ENCODE peak calls at places on chromosome 7, in six cellular contexts. One of them, this sample, is unnamed.

GRCh38 chr7:51246258-51247245 is 70.1 kb downstream of the COBL start:
- DNase-seq in GM06990: no peak
- DNase-seq in brain microvascular endothelial cell: no peak
- DNase-seq in fibroblast of lung: no peak
- DNase-seq in neural progenitor cell: no peak
- DNase-seq in CD8-positive, alpha-beta T cell: no peak
- DNase-seq in this sample: no peak

GRCh38 chr7:142384508-142384922 is 126.7 kb upstream of the PRSS58 start:
- DNase-seq in brain microvascular endothelial cell: no peak
- DNase-seq in fibroblast of lung: peak; percentile 85
- DNase-seq in GM06990: no peak
- DNase-seq in CD8-positive, alpha-beta T cell: peak; percentile 11
- DNase-seq in neural progenitor cell: no peak
- DNase-seq in this sample: no peak

GRCh38 chr7:39434012-39434411 is 132.2 kb upstream of the YAE1 start:
- DNase-seq in GM06990: no peak
- DNase-seq in brain microvascular endothelial cell: no peak
- DNase-seq in neural progenitor cell: peak; percentile 17
- DNase-seq in CD8-positive, alpha-beta T cell: no peak
- DNase-seq in fibroblast of lung: no peak
- DNase-seq in this sample: no peak

GRCh38 chr7:81457858-81458522 is 311.9 kb downstream of the HGF start:
- DNase-seq in GM06990: no peak
- DNase-seq in fibroblast of lung: peak; percentile 52
- DNase-seq in CD8-positive, alpha-beta T cell: no peak
- DNase-seq in brain microvascular endothelial cell: no peak
- DNase-seq in neural progenitor cell: no peak
- DNase-seq in this sample: no peak

GRCh38 chr7:77327932-77328628 is 88.1 kb downstream of the GSAP start:
- DNase-seq in GM06990: no peak
- DNase-seq in neural progenitor cell: no peak
- DNase-seq in CD8-positive, alpha-beta T cell: no peak
- DNase-seq in fibroblast of lung: no peak
- DNase-seq in brain microvascular endothelial cell: no peak
- DNase-seq in this sample: no peak

GRCh38 chr7:114628362-114628761 is 213.7 kb downstream of the FOXP2 start:
- DNase-seq in CD8-positive, alpha-beta T cell: no peak
- DNase-seq in neural progenitor cell: no peak
- DNase-seq in fibroblast of lung: no peak
- DNase-seq in brain microvascular endothelial cell: no peak
- DNase-seq in GM06990: no peak
- DNase-seq in this sample: no peak

GRCh38 chr7:111438369-111439289 is 123.7 kb downstream of the IMMP2L start:
- DNase-seq in GM06990: no peak
- DNase-seq in fibroblast of lung: peak; percentile 81
- DNase-seq in neural progenitor cell: peak; percentile 5
- DNase-seq in CD8-positive, alpha-beta T cell: no peak
- DNase-seq in brain microvascular endothelial cell: peak; percentile 71
- DNase-seq in this sample: no peak

GRCh38 chr7:27142562-27143021 is 889 bp downstream of the HOXA5 start:
- DNase-seq in fibroblast of lung: no peak
- DNase-seq in CD8-positive, alpha-beta T cell: no peak
- DNase-seq in brain microvascular endothelial cell: no peak
- DNase-seq in neural progenitor cell: no peak
- DNase-seq in GM06990: no peak
- DNase-seq in this sample: no peak

GRCh38 chr7:79820387-79820786 is 314.2 kb upstream of the GNAI1 start:
- DNase-seq in neural progenitor cell: peak; percentile 43
- DNase-seq in CD8-positive, alpha-beta T cell: no peak
- DNase-seq in fibroblast of lung: peak; percentile 63
- DNase-seq in brain microvascular endothelial cell: peak; percentile 84
- DNase-seq in GM06990: no peak
- DNase-seq in this sample: peak; percentile 9

GRCh38 chr7:115679423-115679822 is 351.1 kb downstream of the TFEC start:
- DNase-seq in CD8-positive, alpha-beta T cell: no peak
- DNase-seq in brain microvascular endothelial cell: no peak
- DNase-seq in GM06990: no peak
- DNase-seq in neural progenitor cell: no peak
- DNase-seq in fibroblast of lung: no peak
- DNase-seq in this sample: no peak

GRCh38 chr7:115679976-115680375 is 350.6 kb downstream of the TFEC start:
- DNase-seq in GM06990: no peak
- DNase-seq in neural progenitor cell: peak; percentile 72
- DNase-seq in CD8-positive, alpha-beta T cell: no peak
- DNase-seq in brain microvascular endothelial cell: peak; percentile 49
- DNase-seq in fibroblast of lung: peak; percentile 44
- DNase-seq in this sample: peak; percentile 5

GRCh38 chr7:115678049-115678982 is 352.2 kb downstream of the TFEC start:
- DNase-seq in neural progenitor cell: no peak
- DNase-seq in brain microvascular endothelial cell: peak; percentile 12
- DNase-seq in GM06990: no peak
- DNase-seq in CD8-positive, alpha-beta T cell: no peak
- DNase-seq in fibroblast of lung: peak; percentile 25
- DNase-seq in this sample: no peak

GRCh38 chr7:115676080-115676479 is 354.5 kb downstream of the TFEC start:
- DNase-seq in GM06990: no peak
- DNase-seq in brain microvascular endothelial cell: peak; percentile 56
- DNase-seq in neural progenitor cell: peak; percentile 40
- DNase-seq in CD8-positive, alpha-beta T cell: no peak
- DNase-seq in fibroblast of lung: peak; percentile 48
- DNase-seq in this sample: peak; percentile 3

DNA sequence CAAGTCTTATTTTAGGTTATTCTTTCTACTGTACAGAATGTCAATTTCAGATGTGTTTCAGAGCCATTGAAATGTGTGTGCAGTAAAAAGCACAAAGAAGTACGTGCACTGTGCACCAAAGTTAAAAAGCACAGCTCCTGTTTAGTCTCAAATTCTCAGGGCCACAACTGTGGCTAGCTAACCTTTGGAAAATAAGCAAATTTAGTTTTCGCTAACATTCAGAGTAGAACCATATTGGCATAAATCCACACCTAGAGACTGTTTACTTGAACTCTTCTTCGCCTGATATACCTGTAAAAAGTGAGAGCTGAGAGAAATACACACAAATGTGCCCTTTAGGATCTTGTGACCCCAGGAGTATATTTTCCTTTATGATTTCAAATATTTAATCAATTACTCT is 353.9 kb downstream of the TFEC start:
- DNase-seq in neural progenitor cell: no peak
- DNase-seq in brain microvascular endothelial cell: no peak
- DNase-seq in CD8-positive, alpha-beta T cell: no peak
- DNase-seq in fibroblast of lung: no peak
- DNase-seq in GM06990: no peak
- DNase-seq in this sample: no peak
- TF ChIP-seq CTCF in neural progenitor cell: no peak
- TF ChIP-seq CTCF in brain microvascular endothelial cell: no peak
- TF ChIP-seq CTCF in CD8-positive, alpha-beta T cell: no peak
- TF ChIP-seq CTCF in fibroblast of lung: no peak
- TF ChIP-seq CTCF in GM06990: no peak
- TF ChIP-seq CTCF in this sample: no peak

GRCh38 chr7:136348142-136348541 is 371.0 kb upstream of the MTPN start:
- DNase-seq in brain microvascular endothelial cell: no peak
- DNase-seq in neural progenitor cell: no peak
- DNase-seq in GM06990: no peak
- DNase-seq in CD8-positive, alpha-beta T cell: no peak
- DNase-seq in fibroblast of lung: no peak
- DNase-seq in this sample: no peak
- TF ChIP-seq CTCF in brain microvascular endothelial cell: no peak
- TF ChIP-seq CTCF in neural progenitor cell: no peak
- TF ChIP-seq CTCF in GM06990: no peak
- TF ChIP-seq CTCF in CD8-positive, alpha-beta T cell: no peak
- TF ChIP-seq CTCF in fibroblast of lung: no peak
- TF ChIP-seq CTCF in this sample: no peak

DNA sequence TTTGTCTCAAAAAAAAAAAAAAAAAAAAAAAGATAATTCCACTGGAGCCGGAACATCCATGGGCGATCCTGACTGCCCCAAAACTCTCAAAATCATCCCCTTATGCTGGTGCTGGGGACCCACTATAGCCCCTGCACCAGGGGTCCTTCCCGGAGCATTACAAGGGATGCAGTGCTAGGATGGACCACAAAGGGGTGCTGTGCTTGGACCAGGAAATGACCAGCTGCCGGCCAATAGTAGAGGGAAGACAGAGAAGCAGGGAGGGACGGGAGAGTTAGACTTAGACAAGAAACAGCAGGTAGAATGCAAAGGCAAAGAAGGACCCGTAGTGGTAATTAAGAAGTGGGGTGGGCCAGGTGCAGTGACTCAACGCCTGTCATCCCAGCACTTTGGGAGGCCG is 40.5 kb downstream of the RCC1L start:
- DNase-seq in fibroblast of lung: no peak
- DNase-seq in neural progenitor cell: peak; percentile 42
- DNase-seq in brain microvascular endothelial cell: no peak
- DNase-seq in CD8-positive, alpha-beta T cell: no peak
- DNase-seq in GM06990: no peak
- DNase-seq in this sample: peak; percentile 21
- TF ChIP-seq CTCF in fibroblast of lung: peak; percentile 16
- TF ChIP-seq CTCF in neural progenitor cell: peak; percentile 50
- TF ChIP-seq CTCF in brain microvascular endothelial cell: peak; percentile 61
- TF ChIP-seq CTCF in CD8-positive, alpha-beta T cell: no peak
- TF ChIP-seq CTCF in GM06990: peak; percentile 2
- TF ChIP-seq CTCF in this sample: peak; percentile 43

DNA sequence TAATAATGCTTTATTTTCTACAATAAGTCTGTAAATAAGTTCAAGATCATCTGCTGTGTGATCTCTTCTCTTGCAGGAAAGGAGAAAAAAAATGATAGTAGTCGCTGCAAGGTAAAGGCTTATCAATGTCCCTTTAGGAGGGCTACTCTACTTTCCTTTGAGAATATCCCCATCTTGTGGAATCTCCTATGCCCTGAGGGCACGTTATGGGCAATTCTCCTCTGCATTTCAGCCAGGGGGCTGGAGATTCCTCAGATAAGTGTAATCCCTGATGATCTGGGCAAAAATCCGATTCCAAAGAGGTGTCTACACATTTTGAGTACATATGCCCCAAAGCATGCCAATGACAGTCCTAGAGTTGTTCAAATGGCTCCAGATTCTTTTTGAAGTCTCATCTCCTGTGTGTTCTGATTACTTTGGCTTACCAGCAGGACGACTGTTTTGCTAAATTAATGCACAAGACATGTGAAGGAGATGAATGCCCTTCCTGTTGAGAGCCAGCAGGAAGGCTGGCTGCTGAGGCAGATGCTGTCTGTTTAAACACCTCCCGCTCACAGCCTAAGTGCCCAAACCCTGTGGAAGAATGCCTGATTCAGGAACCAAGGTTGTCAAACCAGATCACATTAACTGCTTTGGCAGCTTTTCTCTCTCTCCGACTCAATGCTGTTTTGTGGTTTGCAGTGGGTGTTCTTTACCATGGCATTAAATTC is 171.2 kb upstream of the COL1A2 start:
- DNase-seq in CD8-positive, alpha-beta T cell: no peak
- DNase-seq in brain microvascular endothelial cell: peak; percentile 44
- DNase-seq in GM06990: no peak
- DNase-seq in fibroblast of lung: peak; percentile 69
- DNase-seq in neural progenitor cell: peak; percentile 83
- DNase-seq in this sample: peak; percentile 17
- TF ChIP-seq CTCF in CD8-positive, alpha-beta T cell: no peak
- TF ChIP-seq CTCF in brain microvascular endothelial cell: peak; percentile 82
- TF ChIP-seq CTCF in GM06990: peak; percentile 39
- TF ChIP-seq CTCF in fibroblast of lung: peak; percentile 69
- TF ChIP-seq CTCF in neural progenitor cell: peak; percentile 59
- TF ChIP-seq CTCF in this sample: peak; percentile 39

GRCh38 chr7:44244282-44244681 is 43.5 kb downstream of the YKT6 start:
- DNase-seq in CD8-positive, alpha-beta T cell: peak; percentile 4
- DNase-seq in fibroblast of lung: no peak
- DNase-seq in GM06990: no peak
- DNase-seq in brain microvascular endothelial cell: no peak
- DNase-seq in neural progenitor cell: peak; percentile 68
- DNase-seq in this sample: peak; percentile 38
- TF ChIP-seq CTCF in CD8-positive, alpha-beta T cell: peak; percentile 27
- TF ChIP-seq CTCF in fibroblast of lung: peak; percentile 33
- TF ChIP-seq CTCF in GM06990: peak; percentile 64
- TF ChIP-seq CTCF in brain microvascular endothelial cell: peak; percentile 79
- TF ChIP-seq CTCF in neural progenitor cell: peak; percentile 62
- TF ChIP-seq CTCF in this sample: peak; percentile 58

GRCh38 chr7:28455486-28455885 is 43.2 kb downstream of the CREB5 start:
- DNase-seq in neural progenitor cell: no peak
- DNase-seq in CD8-positive, alpha-beta T cell: no peak
- DNase-seq in fibroblast of lung: no peak
- DNase-seq in GM06990: no peak
- DNase-seq in brain microvascular endothelial cell: no peak
- DNase-seq in this sample: no peak

GRCh38 chr7:28456037-28456436 is 43.7 kb downstream of the CREB5 start:
- DNase-seq in CD8-positive, alpha-beta T cell: no peak
- DNase-seq in brain microvascular endothelial cell: no peak
- DNase-seq in GM06990: no peak
- DNase-seq in fibroblast of lung: no peak
- DNase-seq in neural progenitor cell: no peak
- DNase-seq in this sample: no peak

GRCh38 chr7:28459306-28459705 is 47.0 kb downstream of the CREB5 start:
- DNase-seq in neural progenitor cell: no peak
- DNase-seq in fibroblast of lung: no peak
- DNase-seq in GM06990: no peak
- DNase-seq in CD8-positive, alpha-beta T cell: no peak
- DNase-seq in brain microvascular endothelial cell: no peak
- DNase-seq in this sample: no peak

GRCh38 chr7:28458732-28459131 is 46.4 kb downstream of the CREB5 start:
- DNase-seq in GM06990: no peak
- DNase-seq in CD8-positive, alpha-beta T cell: no peak
- DNase-seq in brain microvascular endothelial cell: no peak
- DNase-seq in neural progenitor cell: no peak
- DNase-seq in fibroblast of lung: no peak
- DNase-seq in this sample: no peak
- TF ChIP-seq CTCF in GM06990: no peak
- TF ChIP-seq CTCF in CD8-positive, alpha-beta T cell: no peak
- TF ChIP-seq CTCF in brain microvascular endothelial cell: no peak
- TF ChIP-seq CTCF in neural progenitor cell: no peak
- TF ChIP-seq CTCF in fibroblast of lung: no peak
- TF ChIP-seq CTCF in this sample: no peak

GRCh38 chr7:633381-634018 is 93.0 kb upstream of the DNAAF5 start:
- DNase-seq in CD8-positive, alpha-beta T cell: no peak
- DNase-seq in fibroblast of lung: no peak
- DNase-seq in neural progenitor cell: no peak
- DNase-seq in GM06990: no peak
- DNase-seq in brain microvascular endothelial cell: no peak
- DNase-seq in this sample: no peak

GRCh38 chr7:637826-638225 is 88.7 kb upstream of the DNAAF5 start:
- DNase-seq in fibroblast of lung: no peak
- DNase-seq in CD8-positive, alpha-beta T cell: no peak
- DNase-seq in neural progenitor cell: no peak
- DNase-seq in brain microvascular endothelial cell: no peak
- DNase-seq in GM06990: no peak
- DNase-seq in this sample: no peak

GRCh38 chr7:632831-633210 is 93.7 kb upstream of the DNAAF5 start:
- DNase-seq in CD8-positive, alpha-beta T cell: no peak
- DNase-seq in fibroblast of lung: no peak
- DNase-seq in neural progenitor cell: no peak
- DNase-seq in brain microvascular endothelial cell: no peak
- DNase-seq in GM06990: no peak
- DNase-seq in this sample: no peak

GRCh38 chr7:636396-636795 is 90.1 kb upstream of the DNAAF5 start:
- DNase-seq in fibroblast of lung: peak; percentile 23
- DNase-seq in GM06990: no peak
- DNase-seq in CD8-positive, alpha-beta T cell: peak; percentile 37
- DNase-seq in neural progenitor cell: peak; percentile 11
- DNase-seq in brain microvascular endothelial cell: peak; percentile 21
- DNase-seq in this sample: no peak

GRCh38 chr7:635227-635626 is 91.3 kb upstream of the DNAAF5 start:
- DNase-seq in neural progenitor cell: no peak
- DNase-seq in brain microvascular endothelial cell: no peak
- DNase-seq in GM06990: no peak
- DNase-seq in CD8-positive, alpha-beta T cell: no peak
- DNase-seq in fibroblast of lung: no peak
- DNase-seq in this sample: no peak
- TF ChIP-seq CTCF in neural progenitor cell: no peak
- TF ChIP-seq CTCF in brain microvascular endothelial cell: no peak
- TF ChIP-seq CTCF in GM06990: no peak
- TF ChIP-seq CTCF in CD8-positive, alpha-beta T cell: no peak
- TF ChIP-seq CTCF in fibroblast of lung: no peak
- TF ChIP-seq CTCF in this sample: no peak

This sample was measured in neural crest cell.